ENCODE peak calls at places on chromosome 9, in four cellular contexts. One of them, this sample, is unnamed.
A peak's percentile ranks its signal among the peaks of the same experiment; 100 is the strongest.

GRCh38 chr9:93267091-93267541 is 83.2 kb downstream of the WNK2 start:
- DNase-seq in CD4-positive, alpha-beta T cell: no peak
- DNase-seq in PC-9: no peak
- DNase-seq in SK-MEL-5: no peak
- DNase-seq in this sample: no peak

GRCh38 chr9:82216435-82216834 is 227.9 kb downstream of the SPATA31D1 start:
- DNase-seq in SK-MEL-5: no peak
- DNase-seq in PC-9: no peak
- DNase-seq in CD4-positive, alpha-beta T cell: no peak
- DNase-seq in this sample: no peak

GRCh38 chr9:89955144-89955543 is 350.3 kb downstream of the GADD45G start:
- DNase-seq in PC-9: no peak
- DNase-seq in CD4-positive, alpha-beta T cell: no peak
- DNase-seq in SK-MEL-5: no peak
- DNase-seq in this sample: no peak

GRCh38 chr9:23011669-23012068 is 565.0 kb downstream of the DMRTA1 start:
- DNase-seq in CD4-positive, alpha-beta T cell: no peak
- DNase-seq in SK-MEL-5: no peak
- DNase-seq in PC-9: no peak
- DNase-seq in this sample: no peak

GRCh38 chr9:104586496-104587180 is 12.6 kb downstream of the OR13C5 start:
- DNase-seq in SK-MEL-5: no peak
- DNase-seq in CD4-positive, alpha-beta T cell: no peak
- DNase-seq in PC-9: no peak
- DNase-seq in this sample: no peak

GRCh38 chr9:28770827-28771226 is 1197.5 kb upstream of the C9orf72 start:
- DNase-seq in PC-9: no peak
- DNase-seq in CD4-positive, alpha-beta T cell: no peak
- DNase-seq in SK-MEL-5: no peak
- DNase-seq in this sample: no peak

GRCh38 chr9:130173462-130173876 is 1.3 kb downstream of the NCS1 start:
- DNase-seq in PC-9: no peak
- DNase-seq in CD4-positive, alpha-beta T cell: no peak
- DNase-seq in SK-MEL-5: no peak
- DNase-seq in this sample: no peak

GRCh38 chr9:119533509-119533908 is 164.3 kb upstream of the BRINP1 start:
- DNase-seq in CD4-positive, alpha-beta T cell: no peak
- DNase-seq in SK-MEL-5: no peak
- DNase-seq in PC-9: no peak
- DNase-seq in this sample: no peak

GRCh38 chr9:91395553-91396470 is 27.8 kb downstream of the NFIL3 start:
- DNase-seq in PC-9: peak; percentile 8
- DNase-seq in CD4-positive, alpha-beta T cell: no peak
- DNase-seq in SK-MEL-5: peak; percentile 60
- DNase-seq in this sample: peak; percentile 52

GRCh38 chr9:99264070-99264469 is 42.0 kb downstream of the SEC61B start:
- DNase-seq in PC-9: no peak
- DNase-seq in CD4-positive, alpha-beta T cell: no peak
- DNase-seq in SK-MEL-5: peak; percentile 56
- DNase-seq in this sample: no peak

GRCh38 chr9:18235181-18235908 is 238.6 kb upstream of the ADAMTSL1 start:
- DNase-seq in CD4-positive, alpha-beta T cell: no peak
- DNase-seq in SK-MEL-5: no peak
- DNase-seq in PC-9: no peak
- DNase-seq in this sample: no peak

GRCh38 chr9:111016046-111017026 is 21.9 kb downstream of the LPAR1 start:
- DNase-seq in CD4-positive, alpha-beta T cell: no peak
- DNase-seq in PC-9: no peak
- DNase-seq in SK-MEL-5: no peak
- DNase-seq in this sample: no peak

GRCh38 chr9:121728916-121729315 is 77.5 kb downstream of the DAB2IP start:
- DNase-seq in PC-9: no peak
- DNase-seq in CD4-positive, alpha-beta T cell: no peak
- DNase-seq in SK-MEL-5: no peak
- DNase-seq in this sample: no peak

GRCh38 chr9:75229605-75230332 is 141.5 kb downstream of the OSTF1 start:
- DNase-seq in PC-9: peak; percentile 75
- DNase-seq in SK-MEL-5: no peak
- DNase-seq in CD4-positive, alpha-beta T cell: no peak
- DNase-seq in this sample: peak; percentile 96

GRCh38 chr9:100013573-100013972 is 85.2 kb downstream of the ERP44 start:
- DNase-seq in SK-MEL-5: no peak
- DNase-seq in CD4-positive, alpha-beta T cell: no peak
- DNase-seq in PC-9: no peak
- DNase-seq in this sample: no peak

GRCh38 chr9:25716220-25716872 is 38.1 kb upstream of the TUSC1 start:
- DNase-seq in SK-MEL-5: no peak
- DNase-seq in PC-9: peak; percentile 6
- DNase-seq in CD4-positive, alpha-beta T cell: no peak
- DNase-seq in this sample: peak; percentile 39

GRCh38 chr9:7879551-7880245 is 80.1 kb upstream of the DMAC1 start:
- DNase-seq in SK-MEL-5: no peak
- DNase-seq in CD4-positive, alpha-beta T cell: no peak
- DNase-seq in PC-9: no peak
- DNase-seq in this sample: peak; percentile 52

GRCh38 chr9:13750639-13751038 is 471.1 kb upstream of the MPDZ start:
- DNase-seq in CD4-positive, alpha-beta T cell: no peak
- DNase-seq in SK-MEL-5: no peak
- DNase-seq in PC-9: no peak
- DNase-seq in this sample: no peak

GRCh38 chr9:109320734-109321448 is at the start of gene EPB41L4B:
- DNase-seq in PC-9: peak; percentile 95
- DNase-seq in SK-MEL-5: peak; percentile 78
- DNase-seq in CD4-positive, alpha-beta T cell: peak; percentile 89
- DNase-seq in this sample: no peak

GRCh38 chr9:131410051-131410491 is 16.2 kb downstream of the PRRC2B start:
- DNase-seq in SK-MEL-5: no peak
- DNase-seq in CD4-positive, alpha-beta T cell: no peak
- DNase-seq in PC-9: no peak
- DNase-seq in this sample: no peak

GRCh38 chr9:128819716-128820664 is 1.7 kb downstream of the ENDOG start:
- DNase-seq in CD4-positive, alpha-beta T cell: no peak
- DNase-seq in SK-MEL-5: no peak
- DNase-seq in PC-9: no peak
- DNase-seq in this sample: no peak

GRCh38 chr9:124222918-124223720 is 34.6 kb upstream of the NEK6 start:
- DNase-seq in PC-9: peak; percentile 87
- DNase-seq in SK-MEL-5: no peak
- DNase-seq in CD4-positive, alpha-beta T cell: no peak
- DNase-seq in this sample: no peak

GRCh38 chr9:16619341-16619740 is 251.1 kb downstream of the BNC2 start:
- DNase-seq in SK-MEL-5: no peak
- DNase-seq in CD4-positive, alpha-beta T cell: no peak
- DNase-seq in PC-9: no peak
- DNase-seq in this sample: no peak

GRCh38 chr9:92468206-92468605 is 14.1 kb downstream of the ASPN start:
- DNase-seq in SK-MEL-5: peak; percentile 29
- DNase-seq in CD4-positive, alpha-beta T cell: no peak
- DNase-seq in PC-9: no peak
- DNase-seq in this sample: peak; percentile 12

GRCh38 chr9:110101531-110102161 is 106.3 kb downstream of the C9orf152 start:
- DNase-seq in SK-MEL-5: no peak
- DNase-seq in PC-9: no peak
- DNase-seq in CD4-positive, alpha-beta T cell: no peak
- DNase-seq in this sample: no peak

GRCh38 chr9:73023025-73023541 is 70.2 kb upstream of the ALDH1A1 start:
- DNase-seq in PC-9: peak; percentile 48
- DNase-seq in SK-MEL-5: peak; percentile 86
- DNase-seq in CD4-positive, alpha-beta T cell: peak; percentile 41
- DNase-seq in this sample: peak; percentile 20

GRCh38 chr9:92393686-92394085 is 10.7 kb downstream of the OGN start:
- DNase-seq in CD4-positive, alpha-beta T cell: no peak
- DNase-seq in SK-MEL-5: no peak
- DNase-seq in PC-9: no peak
- DNase-seq in this sample: no peak

GRCh38 chr9:86424246-86424891 is 70.2 kb upstream of the TUT7 start:
- DNase-seq in CD4-positive, alpha-beta T cell: no peak
- DNase-seq in SK-MEL-5: peak; percentile 11
- DNase-seq in PC-9: no peak
- DNase-seq in this sample: no peak

GRCh38 chr9:126452036-126452595 is 125.5 kb downstream of the MVB12B start:
- DNase-seq in CD4-positive, alpha-beta T cell: no peak
- DNase-seq in SK-MEL-5: no peak
- DNase-seq in PC-9: no peak
- DNase-seq in this sample: no peak

GRCh38 chr9:4662108-4662988 is at the start of gene PLPP6:
- DNase-seq in CD4-positive, alpha-beta T cell: peak; percentile 74
- DNase-seq in SK-MEL-5: peak; percentile 85
- DNase-seq in PC-9: peak; percentile 83
- DNase-seq in this sample: peak; percentile 58

GRCh38 chr9:130117816-130118632 is 54.2 kb upstream of the NCS1 start:
- DNase-seq in SK-MEL-5: no peak
- DNase-seq in PC-9: no peak
- DNase-seq in CD4-positive, alpha-beta T cell: no peak
- DNase-seq in this sample: no peak

GRCh38 chr9:26685857-26686256 is 206.7 kb downstream of the CAAP1 start:
- DNase-seq in PC-9: no peak
- DNase-seq in SK-MEL-5: no peak
- DNase-seq in CD4-positive, alpha-beta T cell: no peak
- DNase-seq in this sample: no peak

GRCh38 chr9:26264709-26265601 is 586.7 kb upstream of the TUSC1 start:
- DNase-seq in PC-9: peak; percentile 45
- DNase-seq in SK-MEL-5: no peak
- DNase-seq in CD4-positive, alpha-beta T cell: no peak
- DNase-seq in this sample: no peak

GRCh38 chr9:106864533-106865143 is 1.7 kb downstream of the ZNF462 start:
- DNase-seq in SK-MEL-5: peak; percentile 48
- DNase-seq in PC-9: no peak
- DNase-seq in CD4-positive, alpha-beta T cell: no peak
- DNase-seq in this sample: no peak

GRCh38 chr9:121708768-121709488 is 57.5 kb downstream of the DAB2IP start:
- DNase-seq in CD4-positive, alpha-beta T cell: no peak
- DNase-seq in SK-MEL-5: peak; percentile 29
- DNase-seq in PC-9: no peak
- DNase-seq in this sample: no peak

GRCh38 chr9:132744881-132745761 is 74.9 kb downstream of the GTF3C4 start:
- DNase-seq in PC-9: no peak
- DNase-seq in CD4-positive, alpha-beta T cell: no peak
- DNase-seq in SK-MEL-5: no peak
- DNase-seq in this sample: no peak

GRCh38 chr9:135100241-135101067 is 13.0 kb downstream of the OLFM1 start:
- DNase-seq in CD4-positive, alpha-beta T cell: no peak
- DNase-seq in SK-MEL-5: no peak
- DNase-seq in PC-9: no peak
- DNase-seq in this sample: no peak

This sample was measured in epithelial cell of prostate.